ENCODE peak calls at places on chromosomes 4 and X, in ten cellular contexts. V is type B pancreatic cell; B is keratinocyte; U is ovary; K is CD8-positive, alpha-beta T cell; I is right lobe of liver; N is kidney; C is HFF-Myc; S is GM20000; Z is bronchial epithelial cell. D is an unnamed sample.

GRCh38 chrX:1661048-1661921 is 46.4 kb downstream of the ASMT start:
- DNase-seq in I (peak; percentile 64), U (no peak), B (no peak), V (no peak), N (peak; percentile 74), C (no peak), S (peak; percentile 89), K (no peak), Z (no peak), D (peak; percentile 72)

GRCh38 chr4:140719693-140720092 is 36.5 kb downstream of the TBC1D9 start:
- DNase-seq in I (no peak), U (no peak), N (no peak), V (no peak), C (no peak), Z (no peak), K (no peak), B (no peak), S (no peak), D (no peak)

GRCh38 chrX:132216806-132217202 is 2.4 kb downstream of the RAP2C start:
- DNase-seq in V (no peak), N (no peak), K (no peak), I (no peak), C (no peak), U (no peak), Z (peak; percentile 61), B (no peak), S (no peak), D (no peak)

GRCh38 chrX:115067812-115068211 is 50.4 kb upstream of the IL13RA2 start:
- DNase-seq in U (no peak), Z (no peak), B (no peak), K (no peak), S (no peak), C (no peak), V (no peak), I (no peak), N (no peak), D (no peak)

GRCh38 chr4:153790962-153791551 is 2.2 kb upstream of the SFRP2 start:
- DNase-seq in Z (no peak), C (no peak), U (no peak), B (no peak), I (no peak), V (peak; percentile 76), N (peak; percentile 77), S (peak; percentile 62), K (no peak), D (no peak)

GRCh38 chr4:27398911-27399310 is 538.3 kb downstream of the STIM2 start:
- DNase-seq in Z (peak; percentile 21), B (no peak), S (no peak), I (no peak), N (no peak), U (no peak), V (no peak), C (no peak), K (no peak), D (no peak)

GRCh38 chr4:106914223-106914622 is 121.9 kb downstream of the DKK2 start:
- DNase-seq in C (no peak), U (peak; percentile 32), N (no peak), I (no peak), V (no peak), K (no peak), Z (no peak), S (no peak), B (no peak), D (no peak)

GRCh38 chrX:15911729-15912550 is 57.3 kb upstream of the AP1S2 start:
- DNase-seq in I (no peak), C (no peak), V (no peak), Z (no peak), B (no peak), S (peak; percentile 10), N (no peak), K (no peak), U (no peak), D (no peak)

GRCh38 chr4:54054501-54054900 is 9.9 kb downstream of the CHIC2 start:
- DNase-seq in S (no peak), K (no peak), N (no peak), V (no peak), C (no peak), U (no peak), Z (no peak), I (no peak), B (no peak), D (no peak)

GRCh38 chrX:150889131-150889530 is 9.3 kb downstream of the CD99L2 start:
- DNase-seq in U (no peak), S (no peak), I (no peak), V (no peak), Z (no peak), B (no peak), C (no peak), K (no peak), N (no peak), D (no peak)

GRCh38 chr4:99395595-99396364 is 39.4 kb downstream of the ADH7 start:
- DNase-seq in N (no peak), S (no peak), K (no peak), U (no peak), C (no peak), B (no peak), I (no peak), V (no peak), Z (peak; percentile 28), D (no peak)

GRCh38 chrX:75086731-75087195 is 69.3 kb downstream of the ABCB7 start:
- DNase-seq in N (no peak), B (no peak), C (no peak), U (no peak), S (no peak), K (no peak), V (no peak), I (no peak), Z (no peak), D (no peak)

DNA sequence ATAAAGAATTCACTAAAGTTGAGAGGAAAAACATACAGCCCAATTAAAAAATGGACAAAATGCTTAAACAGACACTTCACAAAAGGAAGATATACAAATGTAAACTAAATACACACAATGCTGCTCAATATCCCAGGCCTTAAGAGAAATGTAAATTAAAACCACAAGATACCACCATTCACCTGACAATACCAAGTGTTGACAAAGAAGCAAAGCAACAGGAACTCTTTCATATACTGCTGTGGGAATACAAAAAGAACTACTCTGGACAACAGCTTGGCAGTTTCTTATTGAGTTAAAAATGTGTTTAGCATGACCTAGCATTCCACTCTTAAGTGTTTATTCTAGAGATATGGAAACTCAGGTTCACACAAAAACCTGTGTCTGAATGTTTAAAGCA is 71.3 kb downstream of the ABCB7 start:
- DNase-seq in I (no peak), K (no peak), V (no peak), Z (no peak), N (no peak), B (no peak), U (no peak), S (no peak), C (no peak), D (no peak)
- TF ChIP-seq CTCF in I (no peak), K (no peak), V (no peak), Z (no peak), N (no peak), B (no peak), U (no peak), S (no peak), C (no peak), D (no peak)

DNA sequence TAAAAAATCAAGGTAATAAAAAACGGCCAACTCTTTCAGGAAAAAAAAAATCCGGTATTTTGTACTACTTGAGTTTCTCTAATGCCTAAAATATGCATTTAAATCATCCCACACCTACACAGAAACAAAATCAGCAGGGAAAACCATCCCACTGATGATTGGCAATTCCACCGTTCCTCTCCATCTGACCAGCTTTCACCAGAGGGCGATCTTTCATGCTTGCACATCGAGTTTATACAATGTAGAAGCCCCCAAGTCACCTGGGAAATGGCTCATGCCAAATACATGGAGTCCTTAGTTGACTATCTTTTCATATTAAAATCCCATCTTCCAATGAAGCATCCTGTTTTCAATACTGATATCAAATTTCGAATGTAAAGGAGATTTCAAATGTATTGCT is 69.2 kb downstream of the PTCHD1 start:
- DNase-seq in N (no peak), K (no peak), B (no peak), U (no peak), I (no peak), C (no peak), V (no peak), S (no peak), Z (no peak), D (peak; percentile 15)
- TF ChIP-seq CTCF in N (no peak), K (no peak), B (peak; percentile 51), U (no peak), I (no peak), C (peak; percentile 18), V (peak; percentile 48), S (no peak), Z (peak; percentile 18), D (peak; percentile 38)

GRCh38 chr4:139584019-139584418 is 28.0 kb upstream of the SETD7 start:
- DNase-seq in U (no peak), B (no peak), Z (no peak), I (no peak), K (no peak), V (no peak), N (no peak), S (no peak), C (no peak), D (no peak)

GRCh38 chr4:139585468-139585867 is 29.4 kb upstream of the SETD7 start:
- DNase-seq in U (no peak), B (no peak), N (no peak), C (no peak), Z (no peak), I (no peak), K (no peak), S (no peak), V (no peak), D (no peak)

GRCh38 chr4:139584784-139585183 is 28.8 kb upstream of the SETD7 start:
- DNase-seq in N (no peak), U (no peak), C (no peak), V (no peak), B (no peak), Z (peak; percentile 37), I (no peak), S (no peak), K (no peak), D (no peak)

GRCh38 chr4:139581096-139581495 is 25.1 kb upstream of the SETD7 start:
- DNase-seq in N (no peak), C (no peak), S (no peak), K (no peak), B (no peak), I (no peak), U (no peak), V (no peak), Z (no peak), D (no peak)

DNA sequence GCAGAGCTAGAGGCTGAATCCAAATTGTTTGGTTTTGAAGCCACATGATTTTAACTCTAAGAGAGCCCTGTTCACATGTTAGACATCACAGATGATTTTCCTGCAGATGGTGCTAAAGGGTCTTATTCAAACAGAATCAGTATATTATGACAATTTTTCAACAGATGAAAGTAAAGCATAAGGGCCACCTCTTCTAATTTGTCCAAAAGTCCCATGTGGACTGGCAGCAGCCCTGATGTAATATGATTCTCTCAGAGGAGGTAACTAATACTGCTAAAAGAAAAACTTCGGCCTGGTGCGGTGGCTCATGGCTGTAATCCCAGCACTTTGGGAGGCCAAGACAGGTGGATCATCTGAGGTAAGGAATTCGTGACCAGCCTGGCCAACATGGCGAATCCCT is 26.0 kb upstream of the SETD7 start:
- DNase-seq in U (no peak), Z (no peak), B (no peak), S (no peak), K (no peak), C (no peak), N (no peak), V (no peak), I (no peak), D (no peak)
- TF ChIP-seq CTCF in U (no peak), Z (no peak), B (no peak), S (no peak), K (no peak), C (no peak), N (no peak), V (no peak), I (no peak), D (no peak)

GRCh38 chr4:118005883-118006282 is 28.4 kb upstream of the NDST3 start:
- DNase-seq in K (no peak), C (no peak), B (no peak), Z (no peak), V (no peak), N (no peak), U (no peak), S (no peak), I (no peak), D (no peak)
- TF ChIP-seq CTCF in K (no peak), C (no peak), B (no peak), Z (no peak), V (peak; percentile 55), N (no peak), U (no peak), S (no peak), I (no peak), D (peak; percentile 46)

D was measured in WERI-Rb-1.